ENCODE peak calls at places on chromosomes 1 and 21, in nine cellular contexts. F, R, G, D, L, J, O, S and K are unnamed samples.
A peak's percentile ranks its signal among the peaks of the same experiment; 100 is the strongest.

GRCh38 chr1:93629101-93630059 is 52.3 kb downstream of the BCAR3 start:
- DNase-seq in J (peak; percentile 52), O (no peak), D (no peak), F (peak; percentile 68), G (peak; percentile 43), S (peak; percentile 60), L (peak; percentile 9), R (peak; percentile 58), K (peak; percentile 60)

GRCh38 chr1:80989455-80989854 is 811.3 kb upstream of the ADGRL2 start:
- DNase-seq in O (no peak), D (no peak), R (no peak), S (no peak), J (no peak), L (no peak), G (no peak), F (no peak), K (no peak)

GRCh38 chr21:31181089-31181757 is 142.9 kb upstream of the KRTAP19-8 start:
- DNase-seq in D (no peak), F (no peak), O (no peak), L (no peak), S (no peak), J (no peak), G (no peak), R (no peak), K (no peak)

GRCh38 chr1:1171551-1172340 is 1.9 kb upstream of the TTLL10 start:
- DNase-seq in J (no peak), L (no peak), R (no peak), G (no peak), F (no peak), D (no peak), O (peak; percentile 20), S (peak; percentile 51), K (no peak)

GRCh38 chr1:238404921-238405320 is 514.2 kb upstream of the ZP4 start:
- DNase-seq in O (no peak), R (no peak), G (no peak), S (no peak), F (no peak), L (no peak), J (no peak), D (no peak), K (no peak)

GRCh38 chr1:31812158-31812829 is 3.5 kb downstream of the SPOCD1 start:
- DNase-seq in J (no peak), G (no peak), S (peak; percentile 2), O (no peak), D (no peak), R (no peak), F (no peak), L (no peak), K (no peak)

GRCh38 chr1:12436345-12436658 is 181.7 kb downstream of the DHRS3 start:
- DNase-seq in D (no peak), G (no peak), R (no peak), O (no peak), S (no peak), J (no peak), L (no peak), F (no peak), K (no peak)

GRCh38 chr1:43274804-43275180 is 5.0 kb downstream of the TMEM125 start:
- DNase-seq in J (no peak), L (no peak), S (no peak), F (no peak), R (no peak), G (no peak), D (no peak), O (no peak), K (no peak)

GRCh38 chr1:204350857-204351573 is 8.7 kb downstream of the PLEKHA6 start:
- DNase-seq in R (peak; percentile 75), J (peak; percentile 95), G (peak; percentile 84), O (peak; percentile 88), D (peak; percentile 13), S (peak; percentile 69), L (peak; percentile 90), F (peak; percentile 54), K (peak; percentile 86)

GRCh38 chr1:61139324-61140055 is 57.1 kb downstream of the NFIA start:
- DNase-seq in O (no peak), L (no peak), F (no peak), D (no peak), J (no peak), G (no peak), R (no peak), S (no peak), K (no peak)

GRCh38 chr1:65910432-65910831 is 117.7 kb downstream of the PDE4B start:
- DNase-seq in S (no peak), J (no peak), D (no peak), O (no peak), R (no peak), G (no peak), F (no peak), L (no peak), K (no peak)

GRCh38 chr1:90122679-90123340 is 127.9 kb downstream of the ZNF326 start:
- DNase-seq in L (peak; percentile 7), F (no peak), G (peak; percentile 27), J (no peak), D (no peak), O (no peak), R (no peak), S (peak; percentile 51), K (no peak)

GRCh38 chr1:35192056-35192852 is 691 bp downstream of the SFPQ start:
- DNase-seq in L (peak; percentile 64), O (peak; percentile 93), F (peak; percentile 79), G (peak; percentile 79), J (peak; percentile 50), S (peak; percentile 92), R (peak; percentile 89), D (no peak), K (peak; percentile 88)

GRCh38 chr1:89971600-89971999 is 23.3 kb upstream of the ZNF326 start:
- DNase-seq in F (peak; percentile 69), O (no peak), G (no peak), L (no peak), D (no peak), J (no peak), S (no peak), R (no peak), K (no peak)

GRCh38 chr21:35465750-35466149 is 416.6 kb upstream of the RUNX1 start:
- DNase-seq in J (no peak), G (no peak), S (no peak), O (no peak), F (no peak), D (no peak), L (no peak), R (no peak), K (no peak)

GRCh38 chr1:181219938-181220337 is 131.4 kb downstream of the IER5 start:
- DNase-seq in F (no peak), D (no peak), R (no peak), O (no peak), L (no peak), J (no peak), G (no peak), S (no peak), K (no peak)

GRCh38 chr1:175717610-175718195 is 25.7 kb downstream of the TNR start:
- DNase-seq in D (no peak), S (no peak), R (no peak), J (peak; percentile 23), G (no peak), O (no peak), L (no peak), F (no peak), K (no peak)